ENCODE peak calls at places on chromosomes 16 and 17, in five cellular contexts. G is tibial nerve, M is IMR-90, B is A549, P is body of pancreas. H is an unnamed sample. For H3K4me1, the result is how much of the 10 kb centered on the place peaks cover.

GRCh38 chr16:49469930-49470451 is 96.4 kb downstream of the C16orf78 start:
- DNase-seq in M (no peak), B (no peak), P (no peak), G (no peak), H (peak)

GRCh38 chr17:61492759-61493526 is 40.7 kb downstream of the TBX4 start:
- DNase-seq in G (no peak), P (no peak), B (no peak), M (peak), H (no peak)

GRCh38 chr17:49468827-49469385 is 26.2 kb upstream of the NGFR start:
- DNase-seq in M (no peak), P (no peak), B (no peak), G (peak), H (no peak)

GRCh38 chr17:4944163-4944553 is 4.1 kb downstream of the RNF167 start:
- DNase-seq in P (no peak), M (no peak), B (no peak), G (no peak), H (no peak)

GRCh38 chr16:3328643-3329042 is 23.3 kb downstream of the ZNF75A start:
- DNase-seq in B (no peak), P (no peak), M (no peak), G (no peak), H (no peak)

GRCh38 chr17:68061512-68062313 is 26.2 kb downstream of the KPNA2 start:
- DNase-seq in B (no peak), G (no peak), M (peak), P (no peak), H (no peak)

GRCh38 chr16:72242757-72243156 is 70.8 kb upstream of the PMFBP1 start:
- DNase-seq in G (no peak), B (no peak), P (no peak), M (no peak), H (no peak)

GRCh38 chr16:25256821-25257503 is 683 bp downstream of the ZKSCAN2 start:
- DNase-seq in P (peak), G (no peak), B (peak), M (peak), H (peak)

GRCh38 chr17:55768946-55769624 is 18.2 kb downstream of the PCTP start:
- DNase-seq in B (no peak), P (no peak), M (peak), G (no peak), H (no peak)

GRCh38 chr17:48556534-48557401 is 11.9 kb upstream of the HOXB2 start:
- DNase-seq in P (no peak), M (peak), B (no peak), G (no peak), H (no peak)

GRCh38 chr16:24774510-24774909 is 45.1 kb downstream of the TNRC6A start:
- DNase-seq in M (no peak), G (no peak), B (no peak), P (no peak), H (no peak)

GRCh38 chr17:32551186-32551955 is 64.6 kb downstream of the CDK5R1 start:
- DNase-seq in B (no peak), M (peak), P (no peak), G (no peak), H (no peak)

GRCh38 chr16:49312389-49312990 is 30.9 kb upstream of the CBLN1 start:
- DNase-seq in P (no peak), B (no peak), G (no peak), M (no peak), H (no peak)

GRCh38 chr17:3826191-3826590 is 19.9 kb downstream of the NCBP3 start:
- DNase-seq in P (no peak), B (no peak), M (peak), G (no peak), H (no peak)

GRCh38 chr16:68396481-68396880 is 51.8 kb downstream of the SMPD3 start:
- DNase-seq in P (peak), B (peak), M (peak), G (no peak), H (no peak)

GRCh38 chr16:50259334-50260205 is 6.8 kb upstream of the ADCY7 start:
- DNase-seq in M (no peak), G (peak), P (no peak), B (no peak), H (peak)

GRCh38 chr16:58022601-58023371 is 2.8 kb upstream of the MMP15 start:
- DNase-seq in B (no peak), G (no peak), P (peak), M (peak), H (peak)

GRCh38 chr17:51912939-51913338 is 245.6 kb downstream of the CA10 start:
- DNase-seq in M (no peak), G (no peak), B (no peak), P (no peak), H (no peak)

GRCh38 chr17:51154176-51154575 is 817 bp downstream of the NME1 start:
- DNase-seq in G (no peak), P (no peak), B (no peak), M (peak), H (no peak)

GRCh38 chr17:35713069-35713728 is 18.2 kb upstream of the RASL10B start:
- DNase-seq in B (no peak), G (peak), P (peak), M (peak), H (peak)

GRCh38 chr16:53091508-53092211 is 36.9 kb downstream of the CHD9 start:
- DNase-seq in B (no peak), M (peak), G (peak), P (peak), H (peak)

GRCh38 chr17:61451538-61452300 is 503 bp upstream of the TBX4 start:
- DNase-seq in P (no peak), M (no peak), B (no peak), G (no peak), H (no peak)

GRCh38 chr17:64599827-64600226 is 62.3 kb downstream of the SMURF2 start:
- DNase-seq in B (no peak), P (no peak), G (no peak), M (no peak), H (no peak)

GRCh38 chr17:9370464-9370863 is 205.2 kb downstream of the STX8 start:
- DNase-seq in G (no peak), M (peak), P (no peak), B (peak), H (no peak)

GRCh38 chr16:89201467-89202377 is 1.4 kb upstream of the SLC22A31 start:
- DNase-seq in B (peak), M (peak), G (peak), P (peak), H (peak)

GRCh38 chr17:60901806-60902205 is 224.2 kb downstream of the BCAS3 start:
- DNase-seq in M (peak), G (no peak), B (no peak), P (no peak), H (no peak)

GRCh38 chr17:50052822-50053653 is 2.9 kb upstream of the ITGA3 start:
- DNase-seq in M (peak), P (peak), B (peak), G (no peak), H (peak)

GRCh38 chr16:17404903-17405691 is 65.7 kb downstream of the XYLT1 start:
- DNase-seq in M (peak), G (peak), B (no peak), P (peak), H (peak)

GRCh38 chr16:20614201-20615141 is 38.3 kb upstream of the ACSM2B start:
- DNase-seq in P (peak), B (no peak), G (no peak), M (no peak), H (no peak)

GRCh38 chr17:66459811-66460270 is 157.4 kb downstream of the PRKCA start:
- DNase-seq in B (peak), G (peak), P (peak), M (peak), H (peak)

GRCh38 chr16:62966626-62967025 is 930.4 kb upstream of the CDH8 start:
- DNase-seq in G (no peak), B (no peak), M (no peak), P (no peak), H (no peak)

GRCh38 chr16:87203060-87203656 is 114.0 kb downstream of the C16orf95 start:
- DNase-seq in M (peak), P (no peak), G (peak), B (peak), H (no peak)

GRCh38 chr16:25177831-25178688 is 38.7 kb upstream of the AQP8 start:
- DNase-seq in P (peak), M (no peak), G (no peak), B (no peak), H (peak)

GRCh38 chr16:56425439-56425832 is at the start of gene AMFR:
- DNase-seq in B (peak), P (peak), M (peak), G (no peak), H (peak)

GRCh38 chr16:88003736-88004135 is 52.5 kb downstream of the BANP start:
- DNase-seq in B (no peak), P (no peak), G (no peak), M (no peak), H (no peak)

GRCh38 chr16:12177643-12178042 is 201.1 kb downstream of the SNX29 start:
- DNase-seq in M (no peak), P (no peak), G (no peak), B (no peak), H (no peak)

GRCh38 chr17:31371511-31372097 is 19.9 kb upstream of the RAB11FIP4 start:
- DNase-seq in B (no peak), M (peak), P (no peak), G (no peak), H (no peak)

DNA sequence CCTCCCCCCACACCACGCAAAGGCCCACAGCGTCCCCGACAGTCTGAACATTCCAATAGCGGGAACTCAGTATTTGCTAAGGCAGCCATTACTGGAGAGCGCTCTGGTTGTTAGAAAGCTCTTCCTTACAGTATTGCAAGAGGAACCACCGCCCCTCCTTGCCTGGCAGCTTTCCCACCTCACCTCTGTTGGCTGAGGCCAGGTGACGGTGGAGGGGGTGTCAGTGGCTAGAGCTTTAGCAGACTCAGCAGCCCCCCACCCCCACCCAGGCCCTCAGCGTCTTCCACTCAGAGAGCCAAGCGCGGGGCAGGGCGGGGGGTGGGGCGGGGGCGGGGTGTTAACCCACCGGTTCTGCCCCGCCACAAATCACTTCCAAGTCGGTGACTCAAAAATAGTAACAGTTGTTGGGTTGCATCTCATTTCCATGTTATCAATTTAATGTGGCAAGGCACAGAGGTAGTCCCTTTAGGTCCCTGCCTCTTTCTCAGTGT is 2.3 kb upstream of the PLEKHH3 start:
- DNase-seq in B (peak), M (peak), G (peak), P (peak), H (peak)
- H3K4me1 ChIP-seq in B (half or more), M (under half), G (half or more), P (half or more), H (under half)

GRCh38 chr17:81393684-81394376 is 1.4 kb upstream of the BAHCC1 start:
- DNase-seq in P (peak), M (peak), G (peak), B (peak), H (peak)

GRCh38 chr17:81390436-81391214 is 4.6 kb upstream of the BAHCC1 start:
- DNase-seq in M (no peak), G (no peak), B (no peak), P (no peak), H (no peak)

GRCh38 chr17:81392909-81393654 is 2.2 kb upstream of the BAHCC1 start:
- DNase-seq in B (no peak), M (no peak), P (no peak), G (no peak), H (peak)

GRCh38 chr17:81391268-81391963 is 3.8 kb upstream of the BAHCC1 start:
- DNase-seq in G (no peak), M (no peak), P (peak), B (no peak), H (no peak)

GRCh38 chr17:81391964-81392908 is 3.0 kb upstream of the BAHCC1 start:
- DNase-seq in B (no peak), P (peak), M (peak), G (no peak), H (peak)
- TF ChIP-seq POLR2A in B (no peak), P (peak), M (no peak), G (no peak), H (peak)

DNA sequence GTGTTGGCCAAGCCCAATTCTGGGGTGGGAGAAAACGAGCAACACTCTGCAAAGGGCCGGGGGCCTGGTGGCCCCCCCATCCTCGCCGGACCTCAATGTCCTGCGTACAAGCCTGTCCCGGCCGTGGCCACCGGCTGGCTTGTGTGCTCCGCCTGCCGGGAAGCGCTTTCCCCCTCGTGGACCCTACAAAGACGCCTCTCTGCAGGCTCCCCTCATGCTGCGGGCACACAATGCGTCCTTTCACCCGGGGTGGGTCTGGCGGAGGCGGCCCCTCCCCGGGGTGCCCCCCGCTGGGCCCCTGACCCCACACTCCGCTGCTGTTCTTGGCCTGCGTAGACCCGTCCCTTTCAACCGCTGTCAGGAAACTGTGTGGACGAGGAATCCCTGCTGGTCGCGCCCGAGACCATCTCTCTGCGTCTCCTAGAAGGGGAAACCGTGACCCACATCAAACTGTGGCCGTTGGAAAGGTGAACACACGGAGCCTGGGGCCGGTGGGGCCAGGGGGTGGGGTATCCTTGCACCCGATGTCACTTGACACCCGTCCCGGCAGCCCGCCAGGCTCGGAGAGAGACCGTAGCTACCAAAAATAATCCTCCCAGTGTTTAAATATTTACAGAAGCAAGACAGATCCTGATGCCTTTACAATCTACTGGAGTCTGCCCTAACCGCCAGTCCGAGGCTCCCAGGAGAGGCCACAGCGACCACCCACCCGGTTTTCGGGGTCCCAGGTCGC is 43.6 kb downstream of the TBC1D16 start:
- DNase-seq in G (no peak), B (peak), M (peak), P (peak), H (peak)
- H3K4me3 ChIP-seq in G (peak), B (peak), M (peak), P (no peak), H (peak)

DNA sequence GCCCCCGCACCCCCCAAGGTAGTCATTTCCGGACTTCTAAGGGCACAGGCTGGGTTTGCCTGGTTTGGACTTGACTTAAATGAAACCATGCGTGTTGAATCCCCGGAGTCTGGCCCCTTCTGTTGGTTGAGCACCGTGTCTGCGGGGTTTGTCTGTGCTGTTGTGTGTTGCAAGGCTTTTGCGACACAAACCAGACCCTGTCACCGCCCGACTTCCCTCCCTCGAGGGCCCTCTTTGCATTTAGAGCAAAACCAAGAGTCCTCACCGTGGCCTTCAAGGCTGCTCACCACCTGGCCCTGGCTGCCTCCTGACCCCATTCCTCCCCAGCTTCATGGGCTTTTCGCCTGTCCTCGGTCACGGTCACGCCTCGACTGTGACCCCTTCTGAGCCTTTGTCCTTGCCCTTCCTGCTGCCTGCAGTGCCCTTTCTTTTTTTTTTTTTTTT is 7.4 kb downstream of the CRISPLD2 start:
- DNase-seq in M (peak), B (no peak), G (no peak), P (no peak), H (peak)
- H3K4me1 ChIP-seq in M (under half), B (under half), G (under half), P (under half), H (under half)

GRCh38 chr16:31183432-31184428 is 3.8 kb downstream of the FUS start:
- DNase-seq in B (no peak), P (no peak), M (no peak), G (no peak), H (no peak)
- TF ChIP-seq POLR2A in B (no peak), P (no peak), M (no peak), G (no peak), H (no peak)